ENCODE peak calls at places on chromosomes 5 and 9, in five cellular contexts. C, I, U, O and A are unnamed samples. For H3K9me3, the result is how much of the 10 kb centered on the place peaks cover.

GRCh38 chr5:54524704-54525103 is 7.1 kb downstream of the SNX18 start:
- DNase-seq in C (no peak), I (no peak), U (peak), O (peak), A (no peak)

GRCh38 chr9:13487936-13488335 is 208.4 kb upstream of the MPDZ start:
- DNase-seq in C (no peak), I (no peak), U (no peak), O (no peak), A (no peak)

GRCh38 chr9:34562136-34562745 is 27.3 kb downstream of the CNTFR start:
- DNase-seq in C (no peak), I (no peak), U (no peak), O (no peak), A (no peak)

GRCh38 chr5:138386290-138386689 is 33.8 kb downstream of the KDM3B start:
- DNase-seq in C (no peak), I (no peak), U (no peak), O (no peak), A (no peak)

GRCh38 chr5:143791848-143792701 is 19.9 kb upstream of the HMHB1 start:
- DNase-seq in C (peak), I (no peak), U (no peak), O (no peak), A (no peak)

GRCh38 chr5:142342128-142342981 is 17.5 kb upstream of the SPRY4 start:
- DNase-seq in C (no peak), I (no peak), U (peak), O (no peak), A (no peak)

GRCh38 chr5:91098581-91098980 is 284.5 kb downstream of the ARRDC3 start:
- DNase-seq in C (no peak), I (no peak), U (no peak), O (no peak), A (no peak)

GRCh38 chr5:136766456-136766855 is 401.1 kb upstream of the TRPC7 start:
- DNase-seq in C (no peak), I (no peak), U (peak), O (no peak), A (no peak)

GRCh38 chr9:123120131-123120530 is 86.7 kb downstream of the GPR21 start:
- DNase-seq in C (no peak), I (no peak), U (no peak), O (no peak), A (no peak)

GRCh38 chr5:56161446-56161838 is 71.7 kb downstream of the ANKRD55 start:
- DNase-seq in C (no peak), I (no peak), U (no peak), O (no peak), A (no peak)

GRCh38 chr5:16577677-16578076 is 39.1 kb downstream of the RETREG1 start:
- DNase-seq in C (no peak), I (no peak), U (no peak), O (no peak), A (no peak)

GRCh38 chr5:150053231-150053626 is 33.1 kb downstream of the CSF1R start:
- DNase-seq in C (peak), I (no peak), U (peak), O (no peak), A (no peak)

GRCh38 chr5:41641621-41642020 is 131.2 kb upstream of the PLCXD3 start:
- DNase-seq in C (peak), I (no peak), U (no peak), O (no peak), A (no peak)

GRCh38 chr9:108815156-108815555 is 40.6 kb downstream of the ACTL7B start:
- DNase-seq in C (no peak), I (no peak), U (no peak), O (no peak), A (no peak)

GRCh38 chr9:6552033-6552737 is 93.3 kb downstream of the GLDC start:
- DNase-seq in C (peak), I (no peak), U (no peak), O (no peak), A (no peak)

GRCh38 chr9:33817327-33818166 is 587 bp downstream of the UBE2R2 start:
- DNase-seq in C (peak), I (peak), U (peak), O (peak), A (peak)

GRCh38 chr9:127244609-127245601 is 19.7 kb upstream of the GARNL3 start:
- DNase-seq in C (peak), I (peak), U (peak), O (peak), A (peak)

GRCh38 chr9:117549444-117549843 is 134.6 kb upstream of the ASTN2 start:
- DNase-seq in C (no peak), I (no peak), U (no peak), O (no peak), A (no peak)

GRCh38 chr5:54522080-54522479 is 4.5 kb downstream of the SNX18 start:
- DNase-seq in C (no peak), I (no peak), U (no peak), O (no peak), A (no peak)

GRCh38 chr9:136741885-136742568 is 713 bp downstream of the LCN10 start:
- DNase-seq in C (no peak), I (no peak), U (no peak), O (peak), A (no peak)

GRCh38 chr5:50807661-50808060 is 141.2 kb downstream of the PARP8 start:
- DNase-seq in C (peak), I (no peak), U (no peak), O (no peak), A (no peak)

GRCh38 chr5:126403156-126403555 is 20.1 kb upstream of the GRAMD2B start:
- DNase-seq in C (peak), I (no peak), U (no peak), O (no peak), A (no peak)

GRCh38 chr9:116098476-116098875 is 55.1 kb upstream of the PAPPA start:
- DNase-seq in C (no peak), I (no peak), U (no peak), O (no peak), A (no peak)

GRCh38 chr5:171365351-171365750 is 22.3 kb upstream of the NPM1 start:
- DNase-seq in C (peak), I (peak), U (no peak), O (no peak), A (no peak)

GRCh38 chr9:135701067-135701967 is 668 bp upstream of the KCNT1 start:
- DNase-seq in C (no peak), I (no peak), U (no peak), O (no peak), A (no peak)

GRCh38 chr9:137030528-137030927 is 1.4 kb downstream of the FUT7 start:
- DNase-seq in C (peak), I (no peak), U (no peak), O (peak), A (no peak)

GRCh38 chr5:113204525-113205161 is 228.0 kb downstream of the DCP2 start:
- DNase-seq in C (peak), I (no peak), U (peak), O (no peak), A (no peak)

GRCh38 chr9:121741198-121741918 is 89.9 kb downstream of the DAB2IP start:
- DNase-seq in C (no peak), I (no peak), U (no peak), O (no peak), A (no peak)

DNA sequence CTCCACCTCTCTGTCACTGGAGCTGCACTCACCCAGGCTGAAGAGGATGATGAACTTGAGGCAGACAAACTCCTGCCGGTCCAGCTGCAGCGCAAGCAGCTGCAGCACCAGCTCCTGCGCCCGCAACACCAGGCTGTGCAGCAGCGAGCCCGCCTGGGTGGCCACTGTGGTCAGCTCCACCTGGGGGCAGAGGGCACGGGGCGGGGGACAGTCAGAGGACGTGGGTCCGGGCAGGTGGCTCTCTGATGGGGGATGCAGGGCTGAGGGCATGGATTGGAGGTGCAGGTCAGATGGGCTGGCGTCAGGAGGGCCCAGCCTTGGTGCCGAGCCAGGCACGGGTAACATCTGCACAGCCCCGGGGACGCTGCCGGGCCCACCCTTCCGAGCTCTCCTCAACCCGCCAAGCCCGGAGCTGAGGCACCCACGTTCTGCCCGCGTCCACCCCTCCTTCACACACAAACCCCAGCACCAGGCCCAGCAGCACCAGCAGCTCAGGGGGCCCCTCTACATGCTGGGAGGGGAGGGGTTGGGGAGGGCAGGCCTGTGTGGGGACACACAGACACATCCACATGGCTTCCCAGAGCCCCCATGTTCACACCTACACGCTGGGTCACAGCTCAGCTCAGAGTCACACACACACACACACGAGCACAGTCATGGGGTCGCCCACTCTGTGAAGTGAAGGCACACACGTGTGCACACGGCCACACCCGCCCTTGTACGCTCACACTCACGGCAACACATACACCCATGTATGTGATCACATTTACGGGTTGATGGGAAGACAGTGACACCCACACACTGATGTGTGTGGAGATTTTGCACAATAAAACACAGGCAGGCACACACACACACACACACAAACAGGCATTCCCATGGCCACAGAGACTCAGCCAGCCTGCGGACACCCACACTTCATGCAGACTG is 15.9 kb downstream of the NR5A1 start:
- DNase-seq in C (no peak), I (no peak), U (peak), O (no peak), A (no peak)
- H3K9me3 ChIP-seq in C (under half), I (under half), U (under half), O (under half), A (under half)

GRCh38 chr5:179882338-179882737 is 23.7 kb upstream of the MRNIP start:
- DNase-seq in C (no peak), I (no peak), U (no peak), O (no peak), A (no peak)
- H3K9me3 ChIP-seq in C (under half), I (under half), U (under half), O (under half), A (under half)

DNA sequence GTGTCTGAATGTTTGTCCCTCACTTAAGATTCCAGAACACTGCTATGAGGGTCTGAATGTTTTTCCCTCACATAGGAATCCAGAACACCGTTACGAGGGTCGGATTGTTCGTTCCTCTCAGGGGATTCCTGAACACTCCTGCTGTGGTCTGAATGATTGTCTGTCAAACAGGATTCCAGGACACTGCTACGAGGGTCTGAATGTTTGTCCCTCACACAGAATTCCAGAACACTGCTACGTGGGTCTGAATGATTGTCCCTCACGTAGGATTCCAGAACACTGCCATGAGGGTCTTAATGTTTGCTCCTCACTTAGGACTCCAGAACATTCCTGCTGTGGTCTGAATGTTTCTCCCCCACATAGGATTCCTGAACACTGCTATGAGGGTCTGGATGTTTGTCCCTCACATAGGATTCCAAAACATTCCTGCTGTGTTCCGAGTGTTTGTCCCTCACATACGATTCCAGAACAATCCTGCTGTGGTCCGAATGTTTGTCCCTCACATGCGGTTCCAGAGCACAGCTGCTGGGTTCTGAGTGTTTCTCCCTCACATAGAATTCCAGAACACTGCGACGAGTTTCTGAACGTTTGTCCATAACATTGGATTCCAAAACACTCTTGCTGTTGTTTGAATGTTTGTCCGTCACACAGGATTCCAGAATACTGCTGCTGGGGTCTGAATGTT is 199.5 kb downstream of the FOXD4L6 start:
- DNase-seq in C (no peak), I (no peak), U (no peak), O (no peak), A (no peak)
- H3K9me3 ChIP-seq in C (under half), I (half or more), U (under half), O (half or more), A (half or more)

GRCh38 chr5:159678800-159679392 is 237.4 kb upstream of the ADRA1B start:
- DNase-seq in C (no peak), I (no peak), U (no peak), O (no peak), A (no peak)
- H3K9me3 ChIP-seq in C (under half), I (under half), U (under half), O (under half), A (under half)